ENCODE peak calls at places on chromosomes 4 and X, in eight cellular contexts. I, Y, C, P, O, S, D and Q are unnamed samples.
A peak's percentile ranks its signal among the peaks of the same experiment; 100 is the strongest.

GRCh38 chrX:21176927-21177571 is 197.2 kb upstream of the CNKSR2 start:
- DNase-seq in S (no peak), C (no peak), Y (no peak), P (no peak), O (no peak), D (no peak), I (no peak), Q (no peak)

GRCh38 chr4:169189372-169189771 is 81.4 kb downstream of the SH3RF1 start:
- DNase-seq in D (no peak), S (no peak), Y (no peak), O (no peak), P (no peak), I (no peak), C (no peak), Q (no peak)

GRCh38 chr4:68736813-68737212 is 66.4 kb upstream of the UGT2B15 start:
- DNase-seq in C (no peak), O (no peak), P (no peak), I (no peak), Y (no peak), S (no peak), D (no peak), Q (no peak)

GRCh38 chrX:68133181-68133580 is 300.1 kb downstream of the OPHN1 start:
- DNase-seq in I (no peak), C (no peak), Y (no peak), P (no peak), D (no peak), S (no peak), O (no peak), Q (no peak)

GRCh38 chr4:174383783-174384182 is 100.1 kb downstream of the CEP44 start:
- DNase-seq in O (no peak), D (no peak), P (no peak), C (no peak), S (no peak), I (no peak), Y (no peak), Q (no peak)

GRCh38 chr4:176359590-176359989 is 39.8 kb downstream of the SPCS3 start:
- DNase-seq in I (peak; percentile 67), S (no peak), O (no peak), D (no peak), P (no peak), C (no peak), Y (no peak), Q (no peak)

GRCh38 chr4:81039351-81040174 is 9.1 kb downstream of the BMP3 start:
- DNase-seq in C (no peak), S (no peak), O (peak; percentile 77), D (peak; percentile 15), P (no peak), I (peak; percentile 11), Y (no peak), Q (no peak)

GRCh38 chrX:24506082-24506481 is 41.0 kb downstream of the PDK3 start:
- DNase-seq in I (peak; percentile 17), S (peak; percentile 14), P (no peak), D (peak; percentile 10), O (no peak), Y (no peak), C (no peak), Q (no peak)

GRCh38 chrX:101417981-101418841 is 10.2 kb downstream of the HNRNPH2 start:
- DNase-seq in Y (no peak), I (no peak), D (peak; percentile 50), O (peak; percentile 62), S (peak; percentile 33), C (peak; percentile 51), P (peak; percentile 87), Q (peak; percentile 75)

GRCh38 chrX:155053656-155054055 is 17.3 kb downstream of the CMC4 start:
- DNase-seq in P (no peak), I (no peak), D (no peak), O (no peak), S (no peak), C (no peak), Y (no peak), Q (no peak)

GRCh38 chrX:30713061-30713525 is 59.9 kb downstream of the GK start:
- DNase-seq in I (peak; percentile 78), Y (no peak), S (peak; percentile 72), D (peak; percentile 62), P (no peak), C (peak; percentile 20), O (peak; percentile 39), Q (no peak)

GRCh38 chr4:11367371-11367770 is 61.3 kb downstream of the HS3ST1 start:
- DNase-seq in C (no peak), I (peak; percentile 84), P (peak; percentile 70), S (no peak), D (no peak), O (peak; percentile 27), Y (peak; percentile 79), Q (no peak)

GRCh38 chr4:119823891-119824290 is 195.3 kb upstream of the PDE5A start:
- DNase-seq in I (no peak), D (no peak), Y (no peak), S (no peak), P (no peak), C (no peak), O (no peak), Q (no peak)

GRCh38 chr4:171793723-171794122 is 19.5 kb upstream of the GALNTL6 start:
- DNase-seq in O (no peak), P (no peak), S (no peak), Y (no peak), D (no peak), I (no peak), C (no peak), Q (no peak)

GRCh38 chrX:106952988-106953387 is 32.8 kb downstream of the CLDN2 start:
- DNase-seq in D (no peak), S (no peak), Y (no peak), P (no peak), I (peak; percentile 54), O (no peak), C (no peak), Q (no peak)

GRCh38 chr4:117481742-117482141 is 396.4 kb upstream of the TRAM1L1 start:
- DNase-seq in C (no peak), D (no peak), S (no peak), I (no peak), O (no peak), P (no peak), Y (no peak), Q (no peak)

GRCh38 chrX:150052226-150052625 is 113.9 kb upstream of the EOLA2 start:
- DNase-seq in Y (no peak), P (no peak), C (no peak), D (no peak), I (no peak), S (no peak), O (no peak), Q (no peak)

GRCh38 chrX:47321386-47321785 is 49.0 kb upstream of the ZNF157 start:
- DNase-seq in Y (peak; percentile 59), O (peak; percentile 52), P (no peak), S (no peak), I (peak; percentile 42), C (no peak), D (no peak), Q (no peak)

GRCh38 chr4:20085156-20085555 is 166.5 kb upstream of the SLIT2 start:
- DNase-seq in D (no peak), I (no peak), O (no peak), S (no peak), P (no peak), C (no peak), Y (no peak), Q (no peak)

GRCh38 chrX:19705196-19705769 is 182.1 kb downstream of the SH3KBP1 start:
- DNase-seq in Y (no peak), D (no peak), O (no peak), P (no peak), S (no peak), C (no peak), I (peak; percentile 39), Q (no peak)

DNA sequence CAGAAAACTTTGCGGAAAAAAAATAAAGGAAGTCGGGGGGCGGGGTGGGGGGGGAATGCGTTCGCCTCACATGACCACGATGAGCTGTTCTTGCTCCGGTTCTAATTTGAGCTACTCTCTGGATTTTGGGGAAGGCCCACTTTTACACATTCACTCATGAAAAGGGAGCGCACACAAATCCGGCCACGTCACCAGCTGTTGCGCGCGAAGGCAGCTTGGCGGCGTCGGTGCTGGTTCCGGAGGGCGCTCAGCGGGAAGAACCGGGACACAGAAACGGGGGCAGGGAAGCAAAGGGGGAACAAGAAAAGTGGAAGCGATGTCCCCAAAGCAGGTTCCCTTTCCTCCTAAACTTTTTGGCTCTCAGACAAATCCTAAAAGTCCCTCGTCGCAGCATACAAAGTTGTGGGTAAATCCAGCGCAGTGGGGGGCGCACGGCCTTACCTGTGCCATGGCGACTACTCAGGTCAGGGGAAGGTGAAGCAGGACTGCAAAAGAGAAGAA is 590 bp downstream of the ANXA5 start:
- DNase-seq in O (peak; percentile 88), D (peak; percentile 72), S (peak; percentile 29), Y (peak; percentile 94), C (peak; percentile 67), P (peak; percentile 91), I (peak; percentile 91), Q (peak; percentile 92)
- TF ChIP-seq CTCF in O (no peak), D (peak; percentile 28), S (peak; percentile 31), Y (peak; percentile 56), C (no peak), P (peak; percentile 45), I (peak; percentile 40), Q (no peak)

GRCh38 chr4:140134780-140135179 is 19.2 kb downstream of the MAML3 start:
- DNase-seq in C (no peak), S (no peak), D (no peak), P (no peak), I (no peak), Y (no peak), O (no peak), Q (no peak)

GRCh38 chr4:140135529-140136021 is 18.4 kb downstream of the MAML3 start:
- DNase-seq in O (no peak), Y (peak; percentile 65), P (peak; percentile 80), C (no peak), S (no peak), D (no peak), I (no peak), Q (peak; percentile 74)

GRCh38 chr4:140133576-140133975 is 20.4 kb downstream of the MAML3 start:
- DNase-seq in D (no peak), C (no peak), O (no peak), S (no peak), I (no peak), P (no peak), Y (no peak), Q (no peak)

GRCh38 chr4:140130677-140131076 is 23.3 kb downstream of the MAML3 start:
- DNase-seq in O (peak; percentile 51), I (peak; percentile 47), D (no peak), C (no peak), S (no peak), P (no peak), Y (no peak), Q (no peak)

GRCh38 chr4:140131663-140132229 is 22.2 kb downstream of the MAML3 start:
- DNase-seq in P (no peak), Y (no peak), O (no peak), C (no peak), I (no peak), D (no peak), S (no peak), Q (no peak)
- TF ChIP-seq CTCF in P (no peak), Y (no peak), O (no peak), C (no peak), I (no peak), D (no peak), S (no peak), Q (no peak)

GRCh38 chr4:37828843-37829242 is 2.4 kb downstream of the PGM2 start:
- DNase-seq in C (no peak), S (no peak), D (no peak), I (no peak), Y (no peak), P (no peak), O (no peak), Q (no peak)
- TF ChIP-seq CTCF in C (no peak), S (no peak), D (no peak), I (no peak), Y (no peak), P (no peak), O (no peak), Q (no peak)

GRCh38 chrX:153938226-153938786 is 3.5 kb upstream of the NAA10 start:
- DNase-seq in C (no peak), Y (no peak), D (no peak), S (no peak), I (no peak), P (no peak), O (no peak), Q (no peak)
- TF ChIP-seq CTCF in C (no peak), Y (no peak), D (no peak), S (no peak), I (no peak), P (no peak), O (no peak), Q (no peak)